ENCODE peak calls at places on chromosome X, in eight cellular contexts. One of them, this sample, is unnamed.

GRCh38 chrX:140163376-140164159 is 198.2 kb upstream of the CXorf66 start:
- DNase-seq in endothelial cell of umbilical vein: no peak
- DNase-seq in astrocyte of the spinal cord: peak
- DNase-seq in neural crest cell: no peak
- DNase-seq in lower leg skin: no peak
- DNase-seq in tibial artery: no peak
- DNase-seq in stomach: no peak
- DNase-seq in GM12865: no peak
- DNase-seq in this sample: no peak

GRCh38 chrX:13495232-13495631 is 74.2 kb upstream of the EGFL6 start:
- DNase-seq in endothelial cell of umbilical vein: no peak
- DNase-seq in astrocyte of the spinal cord: no peak
- DNase-seq in neural crest cell: no peak
- DNase-seq in lower leg skin: no peak
- DNase-seq in tibial artery: no peak
- DNase-seq in stomach: no peak
- DNase-seq in GM12865: no peak
- DNase-seq in this sample: no peak

GRCh38 chrX:133056341-133056740 is 40.6 kb downstream of the USP26 start:
- DNase-seq in endothelial cell of umbilical vein: no peak
- DNase-seq in astrocyte of the spinal cord: no peak
- DNase-seq in neural crest cell: no peak
- DNase-seq in lower leg skin: no peak
- DNase-seq in tibial artery: no peak
- DNase-seq in stomach: no peak
- DNase-seq in GM12865: no peak
- DNase-seq in this sample: no peak

GRCh38 chrX:56763556-56764152 is 34.6 kb downstream of the NBDY start:
- DNase-seq in endothelial cell of umbilical vein: no peak
- DNase-seq in astrocyte of the spinal cord: peak
- DNase-seq in neural crest cell: no peak
- DNase-seq in lower leg skin: peak
- DNase-seq in tibial artery: no peak
- DNase-seq in stomach: peak
- DNase-seq in GM12865: peak
- DNase-seq in this sample: no peak

GRCh38 chrX:74133156-74133796 is 170.7 kb upstream of the ZCCHC13 start:
- DNase-seq in endothelial cell of umbilical vein: peak
- DNase-seq in astrocyte of the spinal cord: peak
- DNase-seq in neural crest cell: peak
- DNase-seq in lower leg skin: no peak
- DNase-seq in tibial artery: no peak
- DNase-seq in stomach: no peak
- DNase-seq in GM12865: peak
- DNase-seq in this sample: peak

GRCh38 chrX:129786210-129786651 is 6.5 kb downstream of the SASH3 start:
- DNase-seq in endothelial cell of umbilical vein: no peak
- DNase-seq in astrocyte of the spinal cord: no peak
- DNase-seq in neural crest cell: no peak
- DNase-seq in lower leg skin: no peak
- DNase-seq in tibial artery: no peak
- DNase-seq in stomach: no peak
- DNase-seq in GM12865: peak
- DNase-seq in this sample: peak

GRCh38 chrX:57930051-57930450 is 19.8 kb upstream of the ZXDA start:
- DNase-seq in endothelial cell of umbilical vein: no peak
- DNase-seq in astrocyte of the spinal cord: no peak
- DNase-seq in neural crest cell: no peak
- DNase-seq in lower leg skin: no peak
- DNase-seq in tibial artery: no peak
- DNase-seq in stomach: no peak
- DNase-seq in GM12865: no peak
- DNase-seq in this sample: no peak

GRCh38 chrX:15310117-15310516 is 5.3 kb downstream of the ASB11 start:
- DNase-seq in endothelial cell of umbilical vein: peak
- DNase-seq in astrocyte of the spinal cord: no peak
- DNase-seq in neural crest cell: no peak
- DNase-seq in lower leg skin: no peak
- DNase-seq in tibial artery: no peak
- DNase-seq in stomach: peak
- DNase-seq in GM12865: no peak
- DNase-seq in this sample: no peak

GRCh38 chrX:153381684-153382532 is 19.2 kb downstream of the PNMA6E start:
- DNase-seq in endothelial cell of umbilical vein: peak
- DNase-seq in astrocyte of the spinal cord: peak
- DNase-seq in neural crest cell: no peak
- DNase-seq in lower leg skin: no peak
- DNase-seq in tibial artery: no peak
- DNase-seq in stomach: no peak
- DNase-seq in GM12865: peak
- DNase-seq in this sample: no peak

GRCh38 chrX:45849261-45849660 is 648.6 kb upstream of the DIPK2B start:
- DNase-seq in endothelial cell of umbilical vein: peak
- DNase-seq in astrocyte of the spinal cord: peak
- DNase-seq in neural crest cell: no peak
- DNase-seq in lower leg skin: no peak
- DNase-seq in tibial artery: no peak
- DNase-seq in stomach: no peak
- DNase-seq in GM12865: no peak
- DNase-seq in this sample: peak

GRCh38 chrX:82528525-82528924 is 979.6 kb upstream of the POU3F4 start:
- DNase-seq in endothelial cell of umbilical vein: no peak
- DNase-seq in astrocyte of the spinal cord: no peak
- DNase-seq in neural crest cell: no peak
- DNase-seq in lower leg skin: no peak
- DNase-seq in tibial artery: no peak
- DNase-seq in stomach: no peak
- DNase-seq in GM12865: no peak
- DNase-seq in this sample: no peak

GRCh38 chrX:132505116-132505515 is 16.3 kb upstream of the MBNL3 start:
- DNase-seq in endothelial cell of umbilical vein: no peak
- DNase-seq in astrocyte of the spinal cord: peak
- DNase-seq in neural crest cell: no peak
- DNase-seq in lower leg skin: no peak
- DNase-seq in tibial artery: peak
- DNase-seq in stomach: no peak
- DNase-seq in GM12865: no peak
- DNase-seq in this sample: no peak

GRCh38 chrX:79081895-79082512 is 62.5 kb upstream of the GPR174 start:
- DNase-seq in endothelial cell of umbilical vein: peak
- DNase-seq in astrocyte of the spinal cord: peak
- DNase-seq in neural crest cell: peak
- DNase-seq in lower leg skin: no peak
- DNase-seq in tibial artery: no peak
- DNase-seq in stomach: no peak
- DNase-seq in GM12865: peak
- DNase-seq in this sample: peak

GRCh38 chrX:2863646-2864045 is 34.9 kb downstream of the GYG2 start:
- DNase-seq in endothelial cell of umbilical vein: no peak
- DNase-seq in astrocyte of the spinal cord: no peak
- DNase-seq in neural crest cell: no peak
- DNase-seq in lower leg skin: no peak
- DNase-seq in tibial artery: no peak
- DNase-seq in stomach: no peak
- DNase-seq in GM12865: no peak
- DNase-seq in this sample: no peak

GRCh38 chrX:69152398-69152797 is 12.9 kb downstream of the PJA1 start:
- DNase-seq in endothelial cell of umbilical vein: no peak
- DNase-seq in astrocyte of the spinal cord: no peak
- DNase-seq in neural crest cell: no peak
- DNase-seq in lower leg skin: peak
- DNase-seq in tibial artery: no peak
- DNase-seq in stomach: no peak
- DNase-seq in GM12865: no peak
- DNase-seq in this sample: no peak

GRCh38 chrX:107777536-107777832 is at the start of gene NCBP2L:
- DNase-seq in endothelial cell of umbilical vein: no peak
- DNase-seq in astrocyte of the spinal cord: no peak
- DNase-seq in neural crest cell: no peak
- DNase-seq in lower leg skin: no peak
- DNase-seq in tibial artery: no peak
- DNase-seq in stomach: no peak
- DNase-seq in GM12865: no peak
- DNase-seq in this sample: no peak
- TF ChIP-seq CTCF in endothelial cell of umbilical vein: no peak
- TF ChIP-seq CTCF in astrocyte of the spinal cord: no peak
- TF ChIP-seq CTCF in neural crest cell: no peak
- TF ChIP-seq CTCF in lower leg skin: no peak
- TF ChIP-seq CTCF in tibial artery: no peak
- TF ChIP-seq CTCF in stomach: no peak
- TF ChIP-seq CTCF in GM12865: no peak
- TF ChIP-seq CTCF in this sample: no peak

GRCh38 chrX:1210844-1211243 is 1.6 kb downstream of the CRLF2 start:
- DNase-seq in endothelial cell of umbilical vein: no peak
- DNase-seq in astrocyte of the spinal cord: no peak
- DNase-seq in neural crest cell: no peak
- DNase-seq in lower leg skin: peak
- DNase-seq in tibial artery: no peak
- DNase-seq in stomach: no peak
- DNase-seq in GM12865: no peak
- DNase-seq in this sample: no peak
- TF ChIP-seq CTCF in endothelial cell of umbilical vein: no peak
- TF ChIP-seq CTCF in astrocyte of the spinal cord: no peak
- TF ChIP-seq CTCF in neural crest cell: no peak
- TF ChIP-seq CTCF in lower leg skin: no peak
- TF ChIP-seq CTCF in tibial artery: no peak
- TF ChIP-seq CTCF in stomach: no peak
- TF ChIP-seq CTCF in GM12865: no peak
- TF ChIP-seq CTCF in this sample: no peak

DNA sequence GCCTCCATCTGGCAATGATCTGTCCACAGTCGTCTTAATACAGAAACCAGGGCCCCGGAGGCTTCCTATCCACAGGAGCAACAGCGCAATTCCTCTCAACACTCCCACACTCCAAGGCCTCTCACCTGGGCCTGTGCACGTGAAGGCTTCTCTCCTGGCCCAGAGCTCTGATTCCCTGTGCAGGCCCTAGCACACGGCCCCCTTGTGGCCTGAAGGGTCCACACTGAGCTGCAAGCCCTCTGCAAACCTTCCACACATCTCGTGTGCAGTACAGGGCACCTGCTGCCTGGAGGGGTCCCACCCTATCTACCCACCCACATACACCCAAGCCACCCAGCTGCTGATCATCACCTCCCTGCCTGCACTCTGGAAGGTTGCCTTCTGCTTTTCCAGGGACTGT is 150.1 kb upstream of the NUDT10 start:
- DNase-seq in endothelial cell of umbilical vein: no peak
- DNase-seq in astrocyte of the spinal cord: no peak
- DNase-seq in neural crest cell: no peak
- DNase-seq in lower leg skin: no peak
- DNase-seq in tibial artery: no peak
- DNase-seq in stomach: no peak
- DNase-seq in GM12865: peak
- DNase-seq in this sample: no peak
- TF ChIP-seq CTCF in endothelial cell of umbilical vein: no peak
- TF ChIP-seq CTCF in astrocyte of the spinal cord: no peak
- TF ChIP-seq CTCF in neural crest cell: peak
- TF ChIP-seq CTCF in lower leg skin: no peak
- TF ChIP-seq CTCF in tibial artery: no peak
- TF ChIP-seq CTCF in stomach: no peak
- TF ChIP-seq CTCF in GM12865: no peak
- TF ChIP-seq CTCF in this sample: no peak

GRCh38 chrX:10022580-10023245 is 55.6 kb downstream of the CLDN34 start:
- DNase-seq in endothelial cell of umbilical vein: peak
- DNase-seq in astrocyte of the spinal cord: peak
- DNase-seq in neural crest cell: no peak
- DNase-seq in lower leg skin: peak
- DNase-seq in tibial artery: peak
- DNase-seq in stomach: no peak
- DNase-seq in GM12865: no peak
- DNase-seq in this sample: no peak

GRCh38 chrX:10022273-10022541 is 55.0 kb downstream of the CLDN34 start:
- DNase-seq in endothelial cell of umbilical vein: no peak
- DNase-seq in astrocyte of the spinal cord: no peak
- DNase-seq in neural crest cell: no peak
- DNase-seq in lower leg skin: no peak
- DNase-seq in tibial artery: no peak
- DNase-seq in stomach: no peak
- DNase-seq in GM12865: no peak
- DNase-seq in this sample: no peak

GRCh38 chrX:10023821-10024220 is 56.7 kb downstream of the CLDN34 start:
- DNase-seq in endothelial cell of umbilical vein: no peak
- DNase-seq in astrocyte of the spinal cord: no peak
- DNase-seq in neural crest cell: no peak
- DNase-seq in lower leg skin: peak
- DNase-seq in tibial artery: no peak
- DNase-seq in stomach: no peak
- DNase-seq in GM12865: no peak
- DNase-seq in this sample: no peak

GRCh38 chrX:10028283-10029104 is 61.3 kb downstream of the CLDN34 start:
- DNase-seq in endothelial cell of umbilical vein: no peak
- DNase-seq in astrocyte of the spinal cord: no peak
- DNase-seq in neural crest cell: no peak
- DNase-seq in lower leg skin: no peak
- DNase-seq in tibial artery: no peak
- DNase-seq in stomach: no peak
- DNase-seq in GM12865: no peak
- DNase-seq in this sample: no peak

GRCh38 chrX:10025742-10026493 is 58.8 kb downstream of the CLDN34 start:
- DNase-seq in endothelial cell of umbilical vein: no peak
- DNase-seq in astrocyte of the spinal cord: no peak
- DNase-seq in neural crest cell: no peak
- DNase-seq in lower leg skin: peak
- DNase-seq in tibial artery: no peak
- DNase-seq in stomach: no peak
- DNase-seq in GM12865: no peak
- DNase-seq in this sample: no peak
- TF ChIP-seq CTCF in endothelial cell of umbilical vein: no peak
- TF ChIP-seq CTCF in astrocyte of the spinal cord: no peak
- TF ChIP-seq CTCF in neural crest cell: no peak
- TF ChIP-seq CTCF in lower leg skin: no peak
- TF ChIP-seq CTCF in tibial artery: no peak
- TF ChIP-seq CTCF in stomach: no peak
- TF ChIP-seq CTCF in GM12865: no peak
- TF ChIP-seq CTCF in this sample: no peak

GRCh38 chrX:42615161-42615563 is 162.8 kb downstream of the PPP1R2C start:
- DNase-seq in endothelial cell of umbilical vein: no peak
- DNase-seq in astrocyte of the spinal cord: no peak
- DNase-seq in neural crest cell: no peak
- DNase-seq in lower leg skin: no peak
- DNase-seq in tibial artery: no peak
- DNase-seq in stomach: no peak
- DNase-seq in GM12865: peak
- DNase-seq in this sample: no peak
- TF ChIP-seq CTCF in endothelial cell of umbilical vein: no peak
- TF ChIP-seq CTCF in astrocyte of the spinal cord: no peak
- TF ChIP-seq CTCF in neural crest cell: peak
- TF ChIP-seq CTCF in lower leg skin: no peak
- TF ChIP-seq CTCF in tibial artery: no peak
- TF ChIP-seq CTCF in stomach: no peak
- TF ChIP-seq CTCF in GM12865: peak
- TF ChIP-seq CTCF in this sample: no peak

This sample was measured in GM20000.